ENCODE peak calls at places on chromosome 12, in five cellular contexts. W is gastrocnemius medialis, O is germinal center, L is ACHN, V is LoVo. E is an unnamed sample.

GRCh38 chr12:127810026-127810425 is 456.9 kb upstream of the TMEM132C start:
- DNase-seq in O (no peak), V (no peak), W (no peak), L (peak), E (peak)

GRCh38 chr12:63918788-63919300 is 74.3 kb downstream of the SRGAP1 start:
- DNase-seq in O (no peak), W (no peak), L (peak), V (peak), E (peak)

GRCh38 chr12:27965966-27966365 is 6.6 kb downstream of the PTHLH start:
- DNase-seq in V (peak), W (no peak), O (no peak), L (peak), E (no peak)

GRCh38 chr12:57864382-57864781 is 17.9 kb upstream of the CTDSP2 start:
- DNase-seq in W (no peak), O (no peak), L (no peak), V (no peak), E (no peak)

GRCh38 chr12:122206111-122206881 is 2.8 kb downstream of the B3GNT4 start:
- DNase-seq in O (no peak), L (no peak), V (no peak), W (no peak), E (no peak)

GRCh38 chr12:13428538-13429265 is 232.2 kb downstream of the EMP1 start:
- DNase-seq in O (no peak), W (no peak), L (no peak), V (no peak), E (no peak)

GRCh38 chr12:71455028-71455737 is 15.6 kb downstream of the LGR5 start:
- DNase-seq in O (no peak), V (no peak), L (no peak), W (no peak), E (no peak)

GRCh38 chr12:88339254-88339949 is 197.3 kb downstream of the TMTC3 start:
- DNase-seq in W (no peak), L (no peak), O (no peak), V (no peak), E (peak)

GRCh38 chr12:62466018-62466595 is 519 bp upstream of the MON2 start:
- DNase-seq in W (peak), L (peak), O (peak), V (peak), E (peak)

GRCh38 chr12:58176296-58176869 is 235.0 kb downstream of the ATP23 start:
- DNase-seq in W (peak), L (peak), O (peak), V (peak), E (peak)

GRCh38 chr12:86683568-86683991 is 427.4 kb upstream of the MGAT4C start:
- DNase-seq in V (no peak), W (no peak), L (no peak), O (no peak), E (no peak)

GRCh38 chr12:87667378-87667777 is 361.8 kb downstream of the C12orf50 start:
- DNase-seq in V (peak), W (no peak), L (peak), O (no peak), E (peak)

GRCh38 chr12:71682466-71682865 is 3.4 kb upstream of the TMEM19 start:
- DNase-seq in O (no peak), V (no peak), L (no peak), W (no peak), E (no peak)

GRCh38 chr12:18145924-18146323 is 55.9 kb upstream of the RERGL start:
- DNase-seq in O (no peak), W (no peak), L (no peak), V (no peak), E (no peak)

GRCh38 chr12:48512855-48513254 is 12.6 kb upstream of the OR8S1 start:
- DNase-seq in L (no peak), W (no peak), O (no peak), V (no peak), E (no peak)

GRCh38 chr12:101720118-101720517 is 19.1 kb downstream of the SYCP3 start:
- DNase-seq in W (no peak), V (no peak), O (no peak), L (no peak), E (no peak)

GRCh38 chr12:51048601-51049369 is 658 bp downstream of the LETMD1 start:
- DNase-seq in O (peak), L (peak), W (no peak), V (peak), E (no peak)

GRCh38 chr12:89319111-89319510 is 33.2 kb downstream of the DUSP6 start:
- DNase-seq in V (peak), O (no peak), L (no peak), W (no peak), E (peak)

GRCh38 chr12:56634242-56634836 is 4.2 kb upstream of the BAZ2A start:
- DNase-seq in W (no peak), O (no peak), L (peak), V (peak), E (peak)

GRCh38 chr12:68804654-68805591 is 3.1 kb upstream of the MDM2 start:
- DNase-seq in V (no peak), W (no peak), L (no peak), O (no peak), E (no peak)

GRCh38 chr12:113261847-113262470 is 40.7 kb downstream of the TPCN1 start:
- DNase-seq in L (no peak), O (no peak), W (no peak), V (no peak), E (no peak)

GRCh38 chr12:2267624-2268477 is 215.1 kb downstream of the CACNA1C start:
- DNase-seq in W (peak), V (no peak), O (no peak), L (peak), E (no peak)

GRCh38 chr12:70667253-70667652 is 30.0 kb upstream of the PTPRB start:
- DNase-seq in O (no peak), W (no peak), V (no peak), L (no peak), E (no peak)

GRCh38 chr12:31499567-31499966 is 91.4 kb downstream of the DENND5B start:
- DNase-seq in W (no peak), L (no peak), O (no peak), V (no peak), E (no peak)

GRCh38 chr12:130978785-130979184 is 25.1 kb downstream of the ADGRD1 start:
- DNase-seq in V (no peak), O (no peak), W (no peak), L (no peak), E (no peak)

GRCh38 chr12:2117541-2117940 is 64.8 kb downstream of the CACNA1C start:
- DNase-seq in W (no peak), V (no peak), O (no peak), L (no peak), E (no peak)

GRCh38 chr12:4107436-4107878 is 166.1 kb upstream of the CCND2 start:
- DNase-seq in V (peak), O (peak), W (no peak), L (peak), E (peak)

GRCh38 chr12:53452159-53453077 is 516 bp downstream of the PCBP2 start:
- DNase-seq in W (peak), O (peak), L (peak), V (peak), E (peak)

GRCh38 chr12:462936-463705 is 3.4 kb downstream of the B4GALNT3 start:
- DNase-seq in V (peak), O (no peak), L (no peak), W (no peak), E (peak)

GRCh38 chr12:40969796-40970195 is 218.3 kb upstream of the PDZRN4 start:
- DNase-seq in L (no peak), W (no peak), O (no peak), V (no peak), E (no peak)

GRCh38 chr12:94805749-94806148 is 155.4 kb upstream of the TMCC3 start:
- DNase-seq in L (peak), V (no peak), O (no peak), W (no peak), E (no peak)

GRCh38 chr12:83389237-83389996 is 702.7 kb downstream of the TMTC2 start:
- DNase-seq in W (no peak), O (no peak), L (peak), V (no peak), E (no peak)

GRCh38 chr12:13165578-13166120 is 30.9 kb upstream of the EMP1 start:
- DNase-seq in L (peak), V (peak), O (peak), W (peak), E (peak)

GRCh38 chr12:4027412-4027811 is 154.2 kb upstream of the PARP11 start:
- DNase-seq in O (no peak), V (no peak), W (no peak), L (peak), E (no peak)